ENCODE peak calls at places on chromosomes 11 and 22, in nine cellular contexts. J is HTR-8/SVneo, H is astrocyte of the spinal cord, L is ovary, F is NCI-H748 treated with DMSO at 0.1 percent for 48 hours, P is activated T-helper 1 cell treated with Interleukin-2 at 50 U/mL for 16 hours, U is activated T-cell treated with anti-CD3 and anti-CD28 coated beads for 1 hour, A is iris pigment epithelial cell, N is WTC11. O is an unnamed sample.

GRCh38 chr11:120024046-120024445 is 113.9 kb downstream of the TRIM29 start:
- DNase-seq in J (no peak), H (no peak), L (no peak), F (no peak), P (no peak), U (no peak), A (peak), N (no peak), O (no peak)

GRCh38 chr22:28833276-28833923 is 33.0 kb upstream of the XBP1 start:
- DNase-seq in J (no peak), H (no peak), L (no peak), F (no peak), P (no peak), U (no peak), A (no peak), N (no peak), O (no peak)

GRCh38 chr11:17391493-17392355 is 3.3 kb upstream of the KCNJ11 start:
- DNase-seq in J (no peak), H (no peak), L (no peak), F (peak), P (no peak), U (no peak), A (no peak), N (no peak), O (no peak)

GRCh38 chr11:34199525-34199924 is 94.1 kb downstream of the NAT10 start:
- DNase-seq in J (no peak), H (no peak), L (no peak), F (no peak), P (no peak), U (no peak), A (no peak), N (no peak), O (no peak)

GRCh38 chr22:41481131-41481830 is 12.4 kb downstream of the ACO2 start:
- DNase-seq in J (no peak), H (peak), L (no peak), F (no peak), P (no peak), U (no peak), A (no peak), N (no peak), O (no peak)

GRCh38 chr22:38417252-38418060 is 37.5 kb downstream of the KCNJ4 start:
- DNase-seq in J (no peak), H (no peak), L (no peak), F (no peak), P (no peak), U (no peak), A (no peak), N (peak), O (no peak)

GRCh38 chr11:58832246-58832645 is 12.3 kb downstream of the GLYATL2 start:
- DNase-seq in J (no peak), H (peak), L (no peak), F (no peak), P (no peak), U (no peak), A (peak), N (no peak), O (no peak)

GRCh38 chr11:3136542-3137455 is 28.3 kb downstream of the OSBPL5 start:
- DNase-seq in J (no peak), H (peak), L (no peak), F (no peak), P (no peak), U (no peak), A (no peak), N (no peak), O (no peak)

GRCh38 chr11:88117281-88117858 is 57.9 kb downstream of the RAB38 start:
- DNase-seq in J (no peak), H (no peak), L (no peak), F (no peak), P (no peak), U (no peak), A (no peak), N (no peak), O (no peak)

GRCh38 chr11:127895776-127896175 is 691.6 kb downstream of the ETS1 start:
- DNase-seq in J (no peak), H (no peak), L (no peak), F (no peak), P (no peak), U (no peak), A (no peak), N (no peak), O (no peak)

GRCh38 chr11:75233688-75234295 is 6.8 kb upstream of the TPBGL start:
- DNase-seq in J (peak), H (peak), L (no peak), F (no peak), P (no peak), U (no peak), A (peak), N (peak), O (no peak)

GRCh38 chr11:17395554-17395961 is 7.1 kb upstream of the KCNJ11 start:
- DNase-seq in J (no peak), H (no peak), L (no peak), F (no peak), P (no peak), U (no peak), A (no peak), N (no peak), O (no peak)

GRCh38 chr11:98007072-98007471 is 1013.7 kb upstream of the CNTN5 start:
- DNase-seq in J (no peak), H (no peak), L (no peak), F (no peak), P (no peak), U (no peak), A (no peak), N (no peak), O (no peak)

GRCh38 chr11:33915521-33915920 is 23.6 kb upstream of the LMO2 start:
- DNase-seq in J (no peak), H (no peak), L (no peak), F (no peak), P (no peak), U (no peak), A (no peak), N (no peak), O (no peak)

GRCh38 chr11:100930185-100930778 is 199.3 kb downstream of the PGR start:
- DNase-seq in J (peak), H (peak), L (no peak), F (peak), P (no peak), U (no peak), A (peak), N (no peak), O (no peak)

GRCh38 chr11:26028294-26028954 is 303.5 kb upstream of the ANO3 start:
- DNase-seq in J (peak), H (peak), L (no peak), F (no peak), P (no peak), U (no peak), A (peak), N (no peak), O (no peak)

GRCh38 chr11:15006139-15006759 is 34.1 kb upstream of the CALCA start:
- DNase-seq in J (no peak), H (peak), L (no peak), F (peak), P (no peak), U (no peak), A (peak), N (no peak), O (no peak)

GRCh38 chr11:72821221-72821919 is 7.2 kb downstream of the ATG16L2 start:
- DNase-seq in J (no peak), H (no peak), L (peak), F (peak), P (no peak), U (no peak), A (no peak), N (no peak), O (no peak)

GRCh38 chr11:1834132-1834610 is 619 bp upstream of the SYT8 start:
- DNase-seq in J (no peak), H (no peak), L (peak), F (no peak), P (no peak), U (no peak), A (no peak), N (no peak), O (no peak)

GRCh38 chr11:6475936-6476335 is 2.2 kb upstream of the TRIM3 start:
- DNase-seq in J (no peak), H (no peak), L (no peak), F (peak), P (no peak), U (no peak), A (no peak), N (peak), O (no peak)

GRCh38 chr11:73894725-73895335 is 18.0 kb downstream of the PAAF1 start:
- DNase-seq in J (no peak), H (peak), L (no peak), F (no peak), P (no peak), U (no peak), A (no peak), N (no peak), O (no peak)

GRCh38 chr11:91158297-91158696 is 935.4 kb upstream of the CHORDC1 start:
- DNase-seq in J (no peak), H (no peak), L (no peak), F (no peak), P (no peak), U (no peak), A (no peak), N (no peak), O (no peak)

GRCh38 chr11:73271936-73272679 is at the start of gene P2RY6:
- DNase-seq in J (peak), H (peak), L (no peak), F (no peak), P (no peak), U (no peak), A (peak), N (peak), O (no peak)

GRCh38 chr11:132935383-132935782 is 596.9 kb downstream of the OPCML start:
- DNase-seq in J (no peak), H (no peak), L (no peak), F (no peak), P (no peak), U (no peak), A (no peak), N (no peak), O (no peak)

GRCh38 chr22:46881373-46882118 is 119.1 kb downstream of the TBC1D22A start:
- DNase-seq in J (peak), H (no peak), L (no peak), F (no peak), P (no peak), U (no peak), A (peak), N (no peak), O (no peak)

GRCh38 chr22:42978453-42979103 is 36.4 kb downstream of the PACSIN2 start:
- DNase-seq in J (no peak), H (no peak), L (no peak), F (no peak), P (no peak), U (no peak), A (no peak), N (no peak), O (no peak)

GRCh38 chr11:76579047-76579751 is 91.3 kb downstream of the LRRC32 start:
- DNase-seq in J (no peak), H (peak), L (peak), F (no peak), P (no peak), U (no peak), A (peak), N (peak), O (no peak)

GRCh38 chr22:20271114-20271994 is 3.2 kb upstream of the RTN4R start:
- DNase-seq in J (no peak), H (no peak), L (no peak), F (no peak), P (no peak), U (no peak), A (no peak), N (no peak), O (no peak)

GRCh38 chr11:71373791-71374454 is 74.3 kb downstream of the DHCR7 start:
- DNase-seq in J (no peak), H (no peak), L (no peak), F (no peak), P (no peak), U (no peak), A (no peak), N (no peak), O (no peak)

GRCh38 chr22:37471721-37472417 is 14.3 kb downstream of the MFNG start:
- DNase-seq in J (no peak), H (no peak), L (no peak), F (no peak), P (no peak), U (no peak), A (no peak), N (no peak), O (no peak)

GRCh38 chr11:19080579-19080993 is 20.1 kb upstream of the MRGPRX2 start:
- DNase-seq in J (no peak), H (peak), L (no peak), F (no peak), P (no peak), U (no peak), A (peak), N (no peak), O (no peak)

GRCh38 chr11:35260342-35260985 is 121.5 kb downstream of the CD44 start:
- DNase-seq in J (no peak), H (peak), L (no peak), F (no peak), P (no peak), U (no peak), A (peak), N (no peak), O (no peak)

GRCh38 chr11:66291706-66292542 is at the start of gene TMEM151A:
- DNase-seq in J (no peak), H (no peak), L (peak), F (no peak), P (no peak), U (no peak), A (no peak), N (no peak), O (peak)

GRCh38 chr22:34324763-34325162 is 404.5 kb upstream of the LARGE1 start:
- DNase-seq in J (no peak), H (no peak), L (no peak), F (no peak), P (no peak), U (no peak), A (no peak), N (no peak), O (no peak)